ENCODE peak calls at places on chromosomes 2 and 18, in five cellular contexts. P is AG04450, G is H9, A is dorsolateral prefrontal cortex, V is fibroblast of lung. X is an unnamed sample.

GRCh38 chr18:46158498-46158897 is 54.3 kb downstream of the HAUS1 start:
- DNase-seq in P (no peak), G (no peak), A (no peak), V (peak; percentile 23), X (no peak)

GRCh38 chr18:23635283-23636040 is 27.2 kb downstream of the ANKRD29 start:
- DNase-seq in P (no peak), G (peak; percentile 42), A (no peak), V (peak; percentile 54), X (no peak)

GRCh38 chr18:44680271-44681038 is at the start of gene SETBP1:
- DNase-seq in P (no peak), G (peak; percentile 61), A (peak; percentile 29), V (peak; percentile 61), X (no peak)

GRCh38 chr2:175806570-175806969 is 195.5 kb downstream of the LNPK start:
- DNase-seq in P (no peak), G (no peak), A (no peak), V (no peak), X (no peak)

GRCh38 chr2:70116936-70117554 is 29.8 kb downstream of the PCBP1 start:
- DNase-seq in P (no peak), G (no peak), A (no peak), V (no peak), X (no peak)

GRCh38 chr2:194126418-194126817 is 1530.6 kb upstream of the SLC39A10 start:
- DNase-seq in P (no peak), G (no peak), A (no peak), V (no peak), X (no peak)

GRCh38 chr2:102190425-102191107 is 3.7 kb downstream of the IL1RL2 start:
- DNase-seq in P (no peak), G (no peak), A (no peak), V (no peak), X (no peak)

GRCh38 chr2:53750369-53750768 is 17.2 kb upstream of the CHAC2 start:
- DNase-seq in P (no peak), G (no peak), A (no peak), V (no peak), X (no peak)

GRCh38 chr2:222637072-222637471 is 18.8 kb downstream of the FARSB start:
- DNase-seq in P (no peak), G (no peak), A (no peak), V (no peak), X (no peak)

GRCh38 chr2:31675485-31675901 is 94.8 kb upstream of the SRD5A2 start:
- DNase-seq in P (no peak), G (peak; percentile 79), A (no peak), V (no peak), X (no peak)

GRCh38 chr2:238578256-238578655 is 151.5 kb downstream of the ASB1 start:
- DNase-seq in P (no peak), G (peak; percentile 21), A (no peak), V (no peak), X (no peak)

GRCh38 chr2:203669820-203670219 is 36.6 kb upstream of the CD28 start:
- DNase-seq in P (no peak), G (no peak), A (no peak), V (peak; percentile 91), X (no peak)

GRCh38 chr2:80393996-80394395 is 89.4 kb upstream of the LRRTM1 start:
- DNase-seq in P (no peak), G (no peak), A (no peak), V (no peak), X (no peak)

GRCh38 chr2:19617251-19617650 is 258.8 kb upstream of the OSR1 start:
- DNase-seq in P (no peak), G (no peak), A (no peak), V (no peak), X (no peak)

GRCh38 chr18:24397131-24397693 is 412 bp downstream of the OSBPL1A start:
- DNase-seq in P (peak; percentile 21), G (no peak), A (peak; percentile 92), V (peak; percentile 78), X (peak; percentile 5)

GRCh38 chr2:39632871-39633270 is 32.8 kb upstream of the TMEM178A start:
- DNase-seq in P (no peak), G (no peak), A (no peak), V (peak; percentile 98), X (no peak)

GRCh38 chr2:177784449-177784845 is 288.1 kb downstream of the PDE11A start:
- DNase-seq in P (no peak), G (no peak), A (no peak), V (peak; percentile 91), X (no peak)

GRCh38 chr2:231795525-231796327 is 9.5 kb downstream of the COPS7B start:
- DNase-seq in P (peak; percentile 34), G (no peak), A (no peak), V (peak; percentile 56), X (no peak)
- TF ChIP-seq CTCF in P (peak; percentile 52), G (peak; percentile 55), A (no peak), V (peak; percentile 34), X (no peak)

GRCh38 chr2:127218843-127219715 is 1.0 kb downstream of the CYP27C1 start:
- DNase-seq in P (no peak), G (no peak), A (no peak), V (peak; percentile 28), X (no peak)
- H3K27ac ChIP-seq in P (no peak overlapping the region), G (no peak overlapping the region), A (no peak overlapping the region), V (no peak overlapping the region), X (no peak overlapping the region)

GRCh38 chr2:121037480-121037879 is 247.5 kb downstream of the TFCP2L1 start:
- DNase-seq in P (no peak), G (no peak), A (no peak), V (no peak), X (no peak)

GRCh38 chr2:121036226-121036692 is 248.7 kb downstream of the TFCP2L1 start:
- DNase-seq in P (no peak), G (no peak), A (no peak), V (no peak), X (no peak)

GRCh38 chr2:121038831-121039230 is 246.2 kb downstream of the TFCP2L1 start:
- DNase-seq in P (no peak), G (peak; percentile 45), A (no peak), V (peak; percentile 3), X (no peak)

GRCh38 chr2:121038031-121038430 is 247.0 kb downstream of the TFCP2L1 start:
- DNase-seq in P (no peak), G (no peak), A (no peak), V (no peak), X (no peak)

DNA sequence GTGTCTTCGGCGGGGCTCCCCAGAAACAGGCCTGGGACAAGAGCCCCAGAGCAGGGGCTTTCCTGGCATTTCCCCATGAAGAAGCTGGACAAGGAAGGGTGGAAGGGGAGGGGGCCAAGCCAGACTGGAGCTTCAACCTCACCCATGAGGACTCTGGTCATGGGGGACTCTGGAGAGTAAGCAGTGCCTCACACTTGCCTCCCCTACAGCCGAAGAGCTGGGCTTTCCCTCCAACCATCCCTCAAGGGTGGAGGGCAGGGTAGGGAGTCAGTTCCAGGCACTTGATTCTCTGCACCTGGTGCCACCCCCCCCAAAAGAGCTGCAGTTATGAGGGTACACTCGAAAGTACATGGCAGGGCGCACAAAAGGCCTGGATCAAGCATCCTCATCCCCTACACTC is 246.6 kb downstream of the TFCP2L1 start:
- DNase-seq in P (no peak), G (no peak), A (no peak), V (no peak), X (no peak)
- H3K27me3 ChIP-seq in P (peaks cover 60% of the 10 kb centered on the region), G (peaks cover 3% of the 10 kb centered on the region), A (no peaks in the 10 kb centered on the region), V (peaks cover 17% of the 10 kb centered on the region), X (peaks cover 5% of the 10 kb centered on the region)

GRCh38 chr2:15913146-15913545 is 27.2 kb upstream of the MYCN start:
- DNase-seq in P (no peak), G (no peak), A (no peak), V (no peak), X (no peak)
- TF ChIP-seq CTCF in P (no peak), G (no peak), A (no peak), V (no peak), X (no peak)

DNA sequence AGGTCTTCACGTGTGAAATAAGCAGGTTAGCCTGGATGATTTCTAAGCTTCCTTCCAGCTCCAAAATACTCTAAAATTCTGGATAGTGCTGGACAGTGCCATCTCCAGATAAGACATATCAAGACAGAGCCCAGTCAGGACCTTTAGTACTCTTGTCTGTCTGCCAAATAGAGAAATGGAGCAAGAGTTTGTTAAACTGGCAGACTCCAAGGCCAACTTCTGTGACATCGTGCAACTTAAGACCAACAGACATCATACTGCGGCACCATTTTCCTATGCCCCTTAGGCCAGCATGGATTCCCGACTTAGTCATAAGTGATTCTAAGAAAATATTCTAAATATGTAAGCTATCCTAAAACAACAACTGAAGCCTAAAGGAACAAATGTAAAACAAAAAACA is 118.6 kb downstream of the RBMS1 start:
- DNase-seq in P (no peak), G (no peak), A (no peak), V (peak; percentile 77), X (no peak)
- H3K27ac ChIP-seq in P (peak overlapping the region; percentile 60), G (no peak overlapping the region), A (no peak overlapping the region), V (peak overlapping the region; percentile 87), X (no peak overlapping the region)

GRCh38 chr18:75201936-75202335 is 7.0 kb downstream of the PTGR3 start:
- DNase-seq in P (no peak), G (no peak), A (no peak), V (no peak), X (no peak)
- H3K27me3 ChIP-seq in P (peaks cover 2% of the 10 kb centered on the region), G (peaks cover 37% of the 10 kb centered on the region), A (no peaks in the 10 kb centered on the region), V (no peaks in the 10 kb centered on the region), X (no peaks in the 10 kb centered on the region)

GRCh38 chr18:26655614-26656400 is 107.5 kb upstream of the KCTD1 start:
- DNase-seq in P (no peak), G (peak; percentile 74), A (peak; percentile 47), V (peak; percentile 53), X (no peak)
- TF ChIP-seq CTCF in P (no peak), G (peak; percentile 31), A (peak; percentile 19), V (no peak), X (no peak)

DNA sequence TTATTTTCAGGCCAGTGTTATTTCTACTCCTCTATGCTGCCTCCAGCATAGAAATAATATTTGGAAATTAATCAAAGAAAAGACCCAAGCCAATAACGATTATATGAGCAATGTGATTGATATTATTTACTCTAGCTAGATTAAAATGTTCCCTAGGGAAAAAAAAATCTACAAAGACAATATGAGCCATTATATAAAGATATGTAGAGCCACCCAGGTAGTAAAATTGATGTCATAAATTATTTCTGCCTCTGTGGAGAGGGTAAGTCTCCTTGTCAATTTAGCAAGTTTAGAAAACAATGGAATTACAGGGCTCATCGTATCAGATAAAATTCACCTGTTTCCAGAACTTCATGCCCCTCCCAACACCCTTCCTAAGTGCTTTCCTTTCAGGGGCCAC is 202.9 kb downstream of the RDH14 start:
- DNase-seq in P (no peak), G (no peak), A (no peak), V (no peak), X (no peak)
- H3K27ac ChIP-seq in P (no peak overlapping the region), G (no peak overlapping the region), A (no peak overlapping the region), V (no peak overlapping the region), X (no peak overlapping the region)

GRCh38 chr2:72149556-72150156 is 2.0 kb upstream of the CYP26B1 start:
- DNase-seq in P (no peak), G (no peak), A (peak; percentile 35), V (peak; percentile 23), X (peak; percentile 32)
- H3K27me3 ChIP-seq in P (peaks cover 83% of the 10 kb centered on the region), G (peaks cover 51% of the 10 kb centered on the region), A (peaks cover 5% of the 10 kb centered on the region), V (peaks cover 65% of the 10 kb centered on the region), X (peaks cover 76% of the 10 kb centered on the region)

DNA sequence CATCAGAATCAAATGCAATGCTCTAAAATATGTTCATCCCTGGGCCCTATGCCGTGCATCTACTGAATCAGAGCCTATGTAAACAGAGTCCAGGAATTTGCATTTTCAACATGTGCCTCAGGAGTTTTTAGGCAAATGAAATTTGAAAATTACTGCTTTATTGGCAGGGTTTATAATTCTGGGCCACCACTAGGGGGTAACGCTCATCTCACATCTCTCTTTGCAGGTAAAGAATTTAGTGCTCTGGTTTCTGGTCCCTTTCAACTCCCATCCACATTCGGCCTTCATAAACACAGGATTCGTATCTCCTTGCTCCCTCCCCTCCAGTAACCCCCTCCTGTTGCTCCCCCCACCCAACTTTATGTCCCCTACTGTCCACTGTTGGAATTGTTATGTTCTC is 49.3 kb downstream of the LYPD6B start:
- DNase-seq in P (no peak), G (no peak), A (no peak), V (no peak), X (no peak)
- TF ChIP-seq CTCF in P (peak; percentile 42), G (peak; percentile 72), A (no peak), V (peak; percentile 49), X (peak; percentile 35)